ENCODE peak calls at places on chromosomes 7 and 10, in six cellular contexts. E is Karpas-422, W is SK-N-SH, G is H1, R is PC-3, X is GM23338. N is an unnamed sample. For H4K20me1, the result is how much of the 10 kb centered on the place peaks cover.

GRCh38 chr10:109386101-109386500 is 537.2 kb downstream of the XPNPEP1 start:
- DNase-seq in E (no peak), W (no peak), G (no peak), R (no peak), X (no peak), N (no peak)

GRCh38 chr10:69278446-69278963 is at the start of gene HK1:
- DNase-seq in E (no peak), W (no peak), G (no peak), R (no peak), X (peak), N (no peak)

GRCh38 chr10:67669978-67670377 is 26.0 kb downstream of the CTNNA3 start:
- DNase-seq in E (no peak), W (no peak), G (no peak), R (no peak), X (no peak), N (no peak)

GRCh38 chr7:74598558-74598957 is 59.0 kb upstream of the GTF2I start:
- DNase-seq in E (no peak), W (no peak), G (no peak), R (peak), X (no peak), N (no peak)

GRCh38 chr7:106813705-106814305 is 51.3 kb upstream of the PIK3CG start:
- DNase-seq in E (no peak), W (no peak), G (no peak), R (no peak), X (no peak), N (no peak)

GRCh38 chr7:37160656-37161055 is 288.0 kb downstream of the ELMO1 start:
- DNase-seq in E (no peak), W (no peak), G (no peak), R (no peak), X (no peak), N (no peak)

GRCh38 chr10:101961591-101962498 is 94.1 kb downstream of the ARMH3 start:
- DNase-seq in E (no peak), W (no peak), G (peak), R (peak), X (no peak), N (peak)

GRCh38 chr10:108454793-108455192 is 1290.3 kb upstream of the SORCS1 start:
- DNase-seq in E (no peak), W (peak), G (no peak), R (no peak), X (no peak), N (no peak)

GRCh38 chr7:44325811-44326241 is 432 bp upstream of the CAMK2B start:
- DNase-seq in E (no peak), W (peak), G (peak), R (no peak), X (peak), N (no peak)

GRCh38 chr10:80468002-80468401 is 13.9 kb downstream of the TSPAN14 start:
- DNase-seq in E (no peak), W (peak), G (no peak), R (no peak), X (peak), N (no peak)

GRCh38 chr10:114584419-114584818 is 73.7 kb downstream of the ABLIM1 start:
- DNase-seq in E (no peak), W (no peak), G (no peak), R (no peak), X (no peak), N (no peak)

GRCh38 chr10:75379234-75379724 is 22.3 kb downstream of the ZNF503 start:
- DNase-seq in E (no peak), W (no peak), G (no peak), R (no peak), X (no peak), N (no peak)

GRCh38 chr10:96835826-96836365 is 3.8 kb downstream of the LCOR start:
- DNase-seq in E (no peak), W (no peak), G (no peak), R (no peak), X (no peak), N (peak)

GRCh38 chr10:123392182-123392930 is 238.2 kb downstream of the BUB3 start:
- DNase-seq in E (peak), W (no peak), G (no peak), R (no peak), X (no peak), N (no peak)

GRCh38 chr10:102927311-102928010 is 9.4 kb downstream of the CNNM2 start:
- DNase-seq in E (no peak), W (no peak), G (no peak), R (no peak), X (no peak), N (no peak)

DNA sequence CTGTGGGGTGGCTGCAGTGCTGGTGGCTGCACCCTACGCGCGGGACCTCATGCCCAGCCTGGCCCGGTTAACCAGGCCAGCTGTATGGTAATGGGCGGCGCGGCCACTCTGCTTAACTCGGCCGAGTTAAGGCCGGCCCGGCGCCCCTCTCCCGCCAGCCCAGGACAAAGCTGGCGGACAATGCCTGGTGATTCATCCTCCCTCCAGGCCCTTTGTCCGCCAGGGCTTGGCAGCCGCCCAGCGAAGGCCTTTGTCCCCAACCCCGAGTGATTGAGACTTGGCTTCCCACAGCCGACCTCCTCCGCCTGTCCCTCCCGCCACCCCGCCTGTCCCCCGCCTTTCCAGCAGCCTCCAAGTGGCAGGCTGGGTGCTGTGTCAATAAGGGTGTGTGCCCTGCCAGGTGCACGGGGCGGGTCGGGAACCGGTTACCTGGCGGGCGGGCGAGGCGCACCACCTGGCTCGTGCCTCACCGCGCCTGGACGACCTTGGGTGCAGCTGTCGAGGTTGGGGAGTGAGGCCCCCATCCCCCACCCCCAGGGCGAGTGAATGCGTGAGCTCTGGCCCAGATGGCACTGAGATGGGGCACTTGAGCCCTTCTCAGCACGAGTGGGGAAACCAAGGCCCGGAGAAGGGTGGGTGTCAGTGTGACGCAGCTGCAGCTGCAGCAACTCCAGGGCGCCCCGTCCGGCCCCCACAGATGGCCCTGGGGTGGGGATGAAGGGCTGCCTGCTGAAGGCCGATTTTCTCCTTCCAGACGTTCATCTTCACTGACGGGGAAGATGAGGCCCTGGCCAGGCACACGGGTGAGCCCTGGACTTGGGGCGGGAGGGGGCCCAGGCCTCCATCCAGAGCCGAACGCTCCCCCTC is 4.6 kb downstream of the LFNG start:
- DNase-seq in E (no peak), W (peak), G (peak), R (peak), X (peak), N (peak)
- H4K20me1 ChIP-seq in E (under half), W (under half), G (under half), R (under half), X (under half), N (under half)

GRCh38 chr7:80749270-80749669 is 110.8 kb downstream of the CD36 start:
- DNase-seq in E (no peak), W (no peak), G (no peak), R (no peak), X (no peak), N (no peak)
- H3K27ac ChIP-seq in E (no peak), W (no peak), G (no peak), R (no peak), X (no peak), N (no peak)

GRCh38 chr10:132604686-132605085 is 67.1 kb downstream of the INPP5A start:
- DNase-seq in E (no peak), W (no peak), G (no peak), R (no peak), X (no peak), N (no peak)
- H4K20me1 ChIP-seq in E (under half), W (under half), G (under half), R (under half), X (under half), N (under half)

DNA sequence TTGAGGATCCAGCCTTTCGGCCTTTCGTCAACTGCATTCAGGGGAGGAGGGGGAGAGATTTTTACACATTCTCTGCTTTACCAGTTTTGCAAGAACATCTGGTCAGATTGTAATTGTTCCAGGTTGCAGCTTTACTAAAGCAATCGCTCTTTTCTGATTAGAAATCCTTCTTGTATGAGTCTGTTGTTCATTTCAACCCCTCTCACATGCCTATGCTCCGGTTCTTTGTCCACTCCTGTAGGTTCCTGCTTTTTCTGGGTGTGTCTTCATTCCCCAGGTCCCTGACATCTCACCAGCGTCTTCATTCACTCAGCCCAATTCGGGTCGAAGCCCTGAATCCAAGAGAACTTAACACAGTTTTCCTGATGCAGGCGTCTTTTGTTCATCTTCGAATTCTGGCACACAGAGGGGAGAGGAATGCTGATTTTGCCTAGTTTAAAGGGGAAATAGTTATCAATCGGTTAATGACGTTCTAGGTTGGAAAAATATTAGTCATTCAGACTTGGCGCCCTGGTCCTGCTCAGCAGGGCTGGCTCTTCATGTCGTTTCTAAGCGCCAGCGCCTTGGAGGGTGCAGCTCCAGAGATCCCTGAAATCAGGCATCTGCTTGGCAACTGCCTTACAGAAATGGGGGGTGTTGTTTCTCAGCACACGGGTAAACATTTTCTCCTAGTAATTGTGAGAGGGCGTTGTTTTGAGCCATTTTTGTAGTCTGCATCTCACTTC is 1.1 kb upstream of the PRTFDC1 start:
- DNase-seq in E (no peak), W (no peak), G (no peak), R (peak), X (no peak), N (no peak)
- H3K27ac ChIP-seq in E (no peak), W (no peak), G (peak), R (peak), X (peak), N (peak)